ENCODE peak calls at places on chromosomes 4 and X, in six cellular contexts. One of them, this sample, is unnamed.

GRCh38 chr4:105191621-105192210 is 45.0 kb downstream of the TET2 start:
- DNase-seq in CD4-positive, alpha-beta memory T cell: no peak
- DNase-seq in AG04450: no peak
- DNase-seq in left lung: no peak
- DNase-seq in K562: no peak
- DNase-seq in CD8-positive, alpha-beta T cell: no peak
- DNase-seq in this sample: no peak

GRCh38 chrX:15349046-15349445 is 13.7 kb upstream of the PIGA start:
- DNase-seq in CD8-positive, alpha-beta T cell: no peak
- DNase-seq in K562: peak; percentile 15
- DNase-seq in CD4-positive, alpha-beta memory T cell: peak; percentile 17
- DNase-seq in left lung: no peak
- DNase-seq in AG04450: peak; percentile 53
- DNase-seq in this sample: peak; percentile 83

GRCh38 chrX:120304241-120304640 is 7.0 kb downstream of the TMEM255A start:
- DNase-seq in CD8-positive, alpha-beta T cell: no peak
- DNase-seq in AG04450: no peak
- DNase-seq in CD4-positive, alpha-beta memory T cell: no peak
- DNase-seq in K562: no peak
- DNase-seq in left lung: no peak
- DNase-seq in this sample: no peak

GRCh38 chr4:168641811-168642140 is 144.9 kb downstream of the PALLD start:
- DNase-seq in CD8-positive, alpha-beta T cell: no peak
- DNase-seq in AG04450: no peak
- DNase-seq in CD4-positive, alpha-beta memory T cell: no peak
- DNase-seq in K562: no peak
- DNase-seq in left lung: no peak
- DNase-seq in this sample: no peak

GRCh38 chrX:1481636-1482529 is 29.2 kb upstream of the ASMTL start:
- DNase-seq in left lung: peak; percentile 81
- DNase-seq in K562: peak; percentile 15
- DNase-seq in CD8-positive, alpha-beta T cell: peak; percentile 80
- DNase-seq in AG04450: peak; percentile 33
- DNase-seq in CD4-positive, alpha-beta memory T cell: peak; percentile 80
- DNase-seq in this sample: peak; percentile 30

GRCh38 chr4:159017323-159018036 is 85.4 kb upstream of the RAPGEF2 start:
- DNase-seq in CD8-positive, alpha-beta T cell: no peak
- DNase-seq in K562: no peak
- DNase-seq in left lung: no peak
- DNase-seq in CD4-positive, alpha-beta memory T cell: no peak
- DNase-seq in AG04450: no peak
- DNase-seq in this sample: no peak

GRCh38 chr4:2927016-2927695 is 36.0 kb downstream of the NOP14 start:
- DNase-seq in left lung: peak; percentile 16
- DNase-seq in K562: no peak
- DNase-seq in AG04450: no peak
- DNase-seq in CD8-positive, alpha-beta T cell: no peak
- DNase-seq in CD4-positive, alpha-beta memory T cell: no peak
- DNase-seq in this sample: no peak

GRCh38 chrX:38105216-38105725 is 98.9 kb downstream of the SYTL5 start:
- DNase-seq in K562: no peak
- DNase-seq in CD8-positive, alpha-beta T cell: no peak
- DNase-seq in CD4-positive, alpha-beta memory T cell: no peak
- DNase-seq in left lung: no peak
- DNase-seq in AG04450: no peak
- DNase-seq in this sample: no peak

GRCh38 chr4:373062-373839 is 35.6 kb downstream of the ZNF141 start:
- DNase-seq in K562: no peak
- DNase-seq in AG04450: no peak
- DNase-seq in CD8-positive, alpha-beta T cell: no peak
- DNase-seq in CD4-positive, alpha-beta memory T cell: no peak
- DNase-seq in left lung: no peak
- DNase-seq in this sample: no peak
- H3K9me3 ChIP-seq in K562: peaks cover 1% of the 10 kb centered on the region
- H3K9me3 ChIP-seq in AG04450: peaks cover 29% of the 10 kb centered on the region
- H3K9me3 ChIP-seq in CD8-positive, alpha-beta T cell: peaks cover 61% of the 10 kb centered on the region
- H3K9me3 ChIP-seq in CD4-positive, alpha-beta memory T cell: peaks cover 25% of the 10 kb centered on the region
- H3K9me3 ChIP-seq in left lung: peaks cover 100% of the 10 kb centered on the region
- H3K9me3 ChIP-seq in this sample: peaks cover 25% of the 10 kb centered on the region

GRCh38 chrX:7127058-7127457 is 20.5 kb upstream of the STS start:
- DNase-seq in K562: no peak
- DNase-seq in AG04450: no peak
- DNase-seq in CD4-positive, alpha-beta memory T cell: no peak
- DNase-seq in left lung: no peak
- DNase-seq in CD8-positive, alpha-beta T cell: no peak
- DNase-seq in this sample: no peak

GRCh38 chrX:7131621-7132020 is 15.9 kb upstream of the STS start:
- DNase-seq in AG04450: no peak
- DNase-seq in CD4-positive, alpha-beta memory T cell: no peak
- DNase-seq in K562: no peak
- DNase-seq in left lung: no peak
- DNase-seq in CD8-positive, alpha-beta T cell: no peak
- DNase-seq in this sample: no peak

GRCh38 chrX:7133036-7133412 is 14.5 kb upstream of the STS start:
- DNase-seq in K562: peak; percentile 46
- DNase-seq in AG04450: no peak
- DNase-seq in left lung: no peak
- DNase-seq in CD4-positive, alpha-beta memory T cell: no peak
- DNase-seq in CD8-positive, alpha-beta T cell: no peak
- DNase-seq in this sample: peak; percentile 34

DNA sequence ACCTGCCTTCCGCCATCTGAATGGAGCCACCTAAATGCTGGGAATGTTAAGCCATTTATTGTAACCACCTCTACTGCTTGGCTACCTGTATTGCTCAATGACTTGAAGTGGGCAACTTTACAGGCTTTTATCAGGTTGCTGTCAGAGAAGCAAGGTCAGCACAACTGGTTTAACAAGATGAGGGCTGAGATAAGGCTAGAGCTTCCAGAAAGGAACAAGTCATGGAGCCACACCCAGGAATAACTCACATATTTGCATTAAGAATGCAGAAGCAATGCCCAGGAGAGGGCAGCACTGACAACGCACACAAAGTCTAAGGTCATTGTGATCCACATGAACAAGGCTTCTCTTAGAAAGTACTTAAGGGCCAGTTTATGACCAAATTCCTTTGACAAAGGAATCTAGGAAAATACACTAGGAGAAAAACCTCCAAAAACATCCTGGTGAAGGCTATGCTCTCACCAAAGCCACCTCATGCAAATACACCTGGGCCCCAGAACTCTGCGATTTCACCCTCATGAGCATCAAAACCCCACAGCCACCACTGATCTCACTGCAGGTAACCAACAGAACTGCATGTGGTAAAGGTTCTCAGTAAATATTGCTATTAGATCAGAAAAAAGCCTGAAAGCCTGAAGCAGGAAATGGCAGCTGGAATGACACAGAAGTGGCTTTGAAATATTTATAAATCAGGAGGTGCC is 15.0 kb upstream of the STS start:
- DNase-seq in CD4-positive, alpha-beta memory T cell: no peak
- DNase-seq in CD8-positive, alpha-beta T cell: no peak
- DNase-seq in AG04450: no peak
- DNase-seq in left lung: peak; percentile 80
- DNase-seq in K562: peak; percentile 66
- DNase-seq in this sample: peak; percentile 64
- H3K27ac ChIP-seq in CD4-positive, alpha-beta memory T cell: no peak overlapping the region
- H3K27ac ChIP-seq in CD8-positive, alpha-beta T cell: no peak overlapping the region
- H3K27ac ChIP-seq in AG04450: peak overlapping the region; percentile 4
- H3K27ac ChIP-seq in left lung: peak overlapping the region; percentile 66
- H3K27ac ChIP-seq in K562: peak overlapping the region; percentile 81
- H3K27ac ChIP-seq in this sample: peak overlapping the region; percentile 74

GRCh38 chr4:94491322-94491721 is 39.6 kb downstream of the PDLIM5 start:
- DNase-seq in K562: no peak
- DNase-seq in AG04450: no peak
- DNase-seq in CD8-positive, alpha-beta T cell: no peak
- DNase-seq in left lung: no peak
- DNase-seq in CD4-positive, alpha-beta memory T cell: no peak
- DNase-seq in this sample: no peak
- H3K4me3 ChIP-seq in K562: no peak overlapping the region
- H3K4me3 ChIP-seq in AG04450: no peak overlapping the region
- H3K4me3 ChIP-seq in CD8-positive, alpha-beta T cell: no peak overlapping the region
- H3K4me3 ChIP-seq in left lung: no peak overlapping the region
- H3K4me3 ChIP-seq in CD4-positive, alpha-beta memory T cell: no peak overlapping the region
- H3K4me3 ChIP-seq in this sample: no peak overlapping the region

DNA sequence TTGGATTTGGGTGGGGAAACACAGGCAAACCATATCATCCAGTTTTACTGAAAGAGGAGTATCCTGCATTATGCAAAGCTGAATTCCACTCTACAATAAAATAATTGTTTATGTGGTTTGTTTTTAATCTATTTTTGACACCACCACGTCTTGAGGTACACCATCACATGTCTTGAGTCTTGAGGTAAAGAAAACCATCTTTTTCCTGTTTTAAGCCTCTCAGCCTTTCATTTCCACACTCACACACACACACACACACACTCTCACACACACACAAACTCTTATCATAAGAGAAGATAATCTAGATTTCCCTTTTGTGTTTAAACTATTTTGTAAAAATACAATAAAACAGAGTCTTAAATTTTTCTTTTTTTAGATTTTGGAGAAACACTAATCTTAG is 32.0 kb downstream of the SPIN3 start:
- DNase-seq in left lung: no peak
- DNase-seq in AG04450: no peak
- DNase-seq in CD4-positive, alpha-beta memory T cell: peak; percentile 37
- DNase-seq in CD8-positive, alpha-beta T cell: no peak
- DNase-seq in K562: no peak
- DNase-seq in this sample: no peak
- H3K9me3 ChIP-seq in left lung: no peaks in the 10 kb centered on the region
- H3K9me3 ChIP-seq in AG04450: no peaks in the 10 kb centered on the region
- H3K9me3 ChIP-seq in CD4-positive, alpha-beta memory T cell: no peaks in the 10 kb centered on the region
- H3K9me3 ChIP-seq in CD8-positive, alpha-beta T cell: no peaks in the 10 kb centered on the region
- H3K9me3 ChIP-seq in K562: no peaks in the 10 kb centered on the region
- H3K9me3 ChIP-seq in this sample: no peaks in the 10 kb centered on the region

DNA sequence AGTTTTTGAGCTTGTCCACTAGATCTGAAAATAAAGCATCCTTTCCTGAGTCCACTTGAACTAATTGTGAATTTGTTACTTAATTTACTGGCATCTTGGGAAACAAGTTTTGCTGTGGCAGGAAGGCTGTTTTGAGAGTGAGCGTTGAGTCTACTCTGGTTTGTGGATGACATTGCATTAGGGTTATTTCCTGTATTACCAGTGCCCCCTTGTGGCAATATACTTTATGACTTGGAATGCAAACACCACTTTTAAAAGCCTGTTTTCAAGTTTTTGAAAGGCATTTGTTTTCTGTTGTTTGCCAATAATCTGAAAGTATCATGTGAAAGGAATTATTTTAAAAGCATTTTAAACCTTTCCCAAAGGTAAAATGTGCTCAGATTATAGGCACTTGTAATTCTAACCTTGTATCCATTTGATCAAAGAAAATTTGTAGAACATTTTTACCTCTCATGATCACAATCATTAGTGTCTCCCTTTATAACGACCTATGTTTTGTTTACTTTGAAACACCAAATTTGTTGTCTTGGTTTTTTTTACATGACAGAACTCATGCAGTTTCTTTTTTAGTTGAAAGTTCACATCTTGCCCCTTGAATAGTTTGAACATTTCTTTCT is 18.0 kb upstream of the CYP2U1 start:
- DNase-seq in CD8-positive, alpha-beta T cell: no peak
- DNase-seq in K562: peak; percentile 54
- DNase-seq in CD4-positive, alpha-beta memory T cell: peak; percentile 58
- DNase-seq in left lung: no peak
- DNase-seq in AG04450: peak; percentile 50
- DNase-seq in this sample: peak; percentile 88
- H3K27ac ChIP-seq in CD8-positive, alpha-beta T cell: no peak overlapping the region
- H3K27ac ChIP-seq in K562: no peak overlapping the region
- H3K27ac ChIP-seq in CD4-positive, alpha-beta memory T cell: no peak overlapping the region
- H3K27ac ChIP-seq in left lung: no peak overlapping the region
- H3K27ac ChIP-seq in AG04450: no peak overlapping the region
- H3K27ac ChIP-seq in this sample: no peak overlapping the region

GRCh38 chrX:130524476-130525194 is 122.8 kb downstream of the RBMX2 start:
- DNase-seq in left lung: no peak
- DNase-seq in CD8-positive, alpha-beta T cell: no peak
- DNase-seq in AG04450: no peak
- DNase-seq in K562: no peak
- DNase-seq in CD4-positive, alpha-beta memory T cell: no peak
- DNase-seq in this sample: no peak
- H3K4me3 ChIP-seq in left lung: no peak overlapping the region
- H3K4me3 ChIP-seq in CD8-positive, alpha-beta T cell: no peak overlapping the region
- H3K4me3 ChIP-seq in AG04450: no peak overlapping the region
- H3K4me3 ChIP-seq in K562: peak overlapping the region; percentile 54
- H3K4me3 ChIP-seq in CD4-positive, alpha-beta memory T cell: no peak overlapping the region
- H3K4me3 ChIP-seq in this sample: peak overlapping the region; percentile 38

GRCh38 chrX:66676990-66677389 is 38.1 kb upstream of the EDA2R start:
- DNase-seq in CD4-positive, alpha-beta memory T cell: no peak
- DNase-seq in CD8-positive, alpha-beta T cell: no peak
- DNase-seq in AG04450: peak; percentile 6
- DNase-seq in K562: no peak
- DNase-seq in left lung: no peak
- DNase-seq in this sample: peak; percentile 80

GRCh38 chrX:66672106-66672505 is 33.2 kb upstream of the EDA2R start:
- DNase-seq in AG04450: no peak
- DNase-seq in K562: no peak
- DNase-seq in CD4-positive, alpha-beta memory T cell: no peak
- DNase-seq in left lung: no peak
- DNase-seq in CD8-positive, alpha-beta T cell: no peak
- DNase-seq in this sample: no peak

GRCh38 chrX:66675541-66675940 is 36.7 kb upstream of the EDA2R start:
- DNase-seq in AG04450: no peak
- DNase-seq in K562: no peak
- DNase-seq in CD4-positive, alpha-beta memory T cell: no peak
- DNase-seq in CD8-positive, alpha-beta T cell: no peak
- DNase-seq in left lung: no peak
- DNase-seq in this sample: no peak

GRCh38 chrX:66676413-66676812 is 37.5 kb upstream of the EDA2R start:
- DNase-seq in CD4-positive, alpha-beta memory T cell: no peak
- DNase-seq in AG04450: no peak
- DNase-seq in CD8-positive, alpha-beta T cell: no peak
- DNase-seq in K562: no peak
- DNase-seq in left lung: no peak
- DNase-seq in this sample: no peak

GRCh38 chrX:66674506-66674905 is 35.6 kb upstream of the EDA2R start:
- DNase-seq in left lung: no peak
- DNase-seq in CD4-positive, alpha-beta memory T cell: no peak
- DNase-seq in CD8-positive, alpha-beta T cell: no peak
- DNase-seq in K562: no peak
- DNase-seq in AG04450: no peak
- DNase-seq in this sample: no peak
- H3K9me3 ChIP-seq in left lung: no peaks in the 10 kb centered on the region
- H3K9me3 ChIP-seq in CD4-positive, alpha-beta memory T cell: no peaks in the 10 kb centered on the region
- H3K9me3 ChIP-seq in CD8-positive, alpha-beta T cell: no peaks in the 10 kb centered on the region
- H3K9me3 ChIP-seq in K562: no peaks in the 10 kb centered on the region
- H3K9me3 ChIP-seq in AG04450: no peaks in the 10 kb centered on the region
- H3K9me3 ChIP-seq in this sample: no peaks in the 10 kb centered on the region

DNA sequence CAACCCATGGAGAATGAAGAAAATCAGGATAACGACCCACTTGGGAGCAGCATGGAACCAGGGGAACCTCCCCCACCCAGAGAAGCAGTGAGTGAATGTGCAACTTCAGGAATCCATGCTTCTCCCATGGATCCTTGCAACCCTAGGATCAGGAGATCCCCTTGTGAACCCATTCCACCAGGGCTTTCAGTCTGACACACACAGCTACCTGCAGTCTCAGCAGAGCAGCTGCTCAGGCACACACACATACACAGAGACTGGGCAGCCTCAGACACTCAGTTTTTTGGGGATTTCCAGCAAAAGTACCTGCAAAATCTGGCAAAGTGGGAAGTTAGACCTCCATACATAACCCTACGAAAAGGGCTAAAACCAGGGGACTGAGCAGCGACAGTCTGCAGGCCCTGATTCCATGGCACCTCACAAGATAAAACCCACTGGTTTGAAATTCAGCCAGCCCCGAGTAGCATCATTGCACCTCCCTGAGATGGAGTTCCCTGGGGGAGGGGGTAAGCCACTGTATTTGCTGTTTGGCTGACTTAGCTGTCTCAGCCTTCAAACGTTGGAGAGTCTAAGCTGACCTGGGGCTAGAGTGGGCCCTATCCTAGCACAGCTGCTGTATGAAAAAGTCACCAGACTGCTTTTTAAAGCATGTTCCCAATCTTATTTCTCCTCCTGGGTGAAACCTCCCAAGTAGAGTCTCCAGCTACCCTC is 737.5 kb upstream of the NDST4 start:
- DNase-seq in left lung: no peak
- DNase-seq in CD8-positive, alpha-beta T cell: no peak
- DNase-seq in CD4-positive, alpha-beta memory T cell: no peak
- DNase-seq in AG04450: no peak
- DNase-seq in K562: no peak
- DNase-seq in this sample: no peak
- H3K27ac ChIP-seq in left lung: no peak overlapping the region
- H3K27ac ChIP-seq in CD8-positive, alpha-beta T cell: no peak overlapping the region
- H3K27ac ChIP-seq in CD4-positive, alpha-beta memory T cell: no peak overlapping the region
- H3K27ac ChIP-seq in AG04450: no peak overlapping the region
- H3K27ac ChIP-seq in K562: no peak overlapping the region
- H3K27ac ChIP-seq in this sample: no peak overlapping the region

This sample was measured in cardiac muscle cell.